ENCODE peak calls at places on chromosomes 6 and 20, in four cellular contexts. G, E, O and C are unnamed samples.

GRCh38 chr20:63587781-63588591 is 13.9 kb upstream of the HELZ2 start:
- DNase-seq in O (no peak), G (no peak), E (no peak), C (no peak)

GRCh38 chr6:44297063-44298038 is 15.8 kb downstream of the AARS2 start:
- DNase-seq in G (no peak), O (no peak), E (peak; percentile 89), C (no peak)

GRCh38 chr20:41509801-41510200 is 108.4 kb downstream of the CHD6 start:
- DNase-seq in G (no peak), O (no peak), E (no peak), C (no peak)

GRCh38 chr20:7637184-7637583 is 303.1 kb downstream of the HAO1 start:
- DNase-seq in G (no peak), O (no peak), E (no peak), C (no peak)

GRCh38 chr20:24106155-24106800 is 117.7 kb upstream of the GGTLC1 start:
- DNase-seq in O (no peak), E (no peak), G (no peak), C (no peak)

GRCh38 chr6:31969712-31970603 is 2.0 kb downstream of the DXO start:
- DNase-seq in G (no peak), O (no peak), E (no peak), C (no peak)

GRCh38 chr6:55405474-55406220 is 78.4 kb downstream of the GFRAL start:
- DNase-seq in O (no peak), E (no peak), G (no peak), C (no peak)

GRCh38 chr20:61949363-61949713 is 116.3 kb downstream of the TAF4 start:
- DNase-seq in G (no peak), E (no peak), O (no peak), C (no peak)

GRCh38 chr6:118240878-118241528 is 307.1 kb upstream of the PLN start:
- DNase-seq in G (no peak), O (no peak), E (no peak), C (no peak)

GRCh38 chr6:82246802-82247633 is 526 bp downstream of the IBTK start:
- DNase-seq in O (no peak), G (peak; percentile 41), E (peak; percentile 80), C (no peak)

GRCh38 chr6:31356946-31357466 is at the start of gene HLA-B:
- DNase-seq in G (peak; percentile 1), E (peak; percentile 76), O (peak; percentile 53), C (peak; percentile 56)

GRCh38 chr6:15369838-15370237 is 124.0 kb downstream of the JARID2 start:
- DNase-seq in O (no peak), E (peak; percentile 41), G (no peak), C (no peak)

GRCh38 chr6:89462503-89462902 is 29.6 kb downstream of the ANKRD6 start:
- DNase-seq in O (no peak), G (no peak), E (no peak), C (no peak)

GRCh38 chr20:8152183-8152582 is 20.1 kb downstream of the PLCB1 start:
- DNase-seq in G (no peak), O (no peak), E (no peak), C (no peak)